ENCODE peak calls at places on chromosomes 7 and 10, in six cellular contexts. R is ovary; I is heart right ventricle; D is CD4-positive, alpha-beta T cell; L is AG04450; W is psoas muscle. H is an unnamed sample. For H3K27me3, the result is how much of the 10 kb centered on the place peaks cover.

GRCh38 chr7:54969190-54969967 is 49.4 kb upstream of the EGFR start:
- DNase-seq in R (no peak), I (no peak), D (no peak), L (no peak), W (no peak), H (no peak)

GRCh38 chr10:63719174-63719856 is 198.1 kb downstream of the REEP3 start:
- DNase-seq in R (no peak), I (no peak), D (no peak), L (no peak), W (no peak), H (no peak)

GRCh38 chr7:78510580-78511188 is 712.1 kb downstream of the PHTF2 start:
- DNase-seq in R (no peak), I (no peak), D (no peak), L (peak), W (no peak), H (no peak)

GRCh38 chr10:61754553-61755540 is 92.1 kb downstream of the CABCOCO1 start:
- DNase-seq in R (no peak), I (no peak), D (no peak), L (no peak), W (no peak), H (no peak)

GRCh38 chr10:92290076-92290836 is 622 bp downstream of the CPEB3 start:
- DNase-seq in R (peak), I (no peak), D (no peak), L (no peak), W (peak), H (no peak)

GRCh38 chr10:16673443-16673842 is 143.8 kb downstream of the RSU1 start:
- DNase-seq in R (no peak), I (no peak), D (no peak), L (no peak), W (no peak), H (no peak)

GRCh38 chr7:142319970-142320369 is 62.1 kb upstream of the PRSS58 start:
- DNase-seq in R (no peak), I (no peak), D (peak), L (no peak), W (no peak), H (no peak)

GRCh38 chr7:50665403-50666123 is 100.4 kb upstream of the DDC start:
- DNase-seq in R (no peak), I (no peak), D (no peak), L (no peak), W (no peak), H (no peak)

GRCh38 chr10:61634711-61635110 is 28.0 kb upstream of the CABCOCO1 start:
- DNase-seq in R (no peak), I (no peak), D (no peak), L (no peak), W (no peak), H (no peak)

GRCh38 chr10:63603709-63604445 is 82.7 kb downstream of the REEP3 start:
- DNase-seq in R (no peak), I (no peak), D (no peak), L (peak), W (no peak), H (no peak)

GRCh38 chr7:1510780-1511154 is 6.6 kb upstream of the INTS1 start:
- DNase-seq in R (no peak), I (no peak), D (no peak), L (no peak), W (no peak), H (no peak)

GRCh38 chr7:99005776-99006175 is 127.4 kb downstream of the TRRAP start:
- DNase-seq in R (no peak), I (no peak), D (no peak), L (no peak), W (no peak), H (no peak)

GRCh38 chr10:61031341-61031740 is 87.4 kb upstream of the RHOBTB1 start:
- DNase-seq in R (no peak), I (no peak), D (no peak), L (no peak), W (no peak), H (no peak)

GRCh38 chr10:32582946-32583345 is 137.0 kb downstream of the CCDC7 start:
- DNase-seq in R (no peak), I (no peak), D (no peak), L (no peak), W (no peak), H (no peak)

GRCh38 chr7:74466196-74466813 is 12.6 kb downstream of the GTF2IRD1 start:
- DNase-seq in R (no peak), I (peak), D (no peak), L (no peak), W (peak), H (no peak)

GRCh38 chr10:85565381-85565780 is 801.2 kb downstream of the GRID1 start:
- DNase-seq in R (no peak), I (no peak), D (no peak), L (no peak), W (no peak), H (no peak)

GRCh38 chr7:81264116-81264515 is 345.3 kb upstream of the SEMA3C start:
- DNase-seq in R (no peak), I (no peak), D (no peak), L (no peak), W (no peak), H (peak)

GRCh38 chr10:132861884-132862461 is 76.0 kb upstream of the NKX6-2 start:
- DNase-seq in R (peak), I (peak), D (no peak), L (no peak), W (peak), H (no peak)

GRCh38 chr7:144001543-144001942 is 1.4 kb downstream of the OR6B1 start:
- DNase-seq in R (no peak), I (no peak), D (no peak), L (no peak), W (no peak), H (no peak)

GRCh38 chr10:58513189-58514101 is 773 bp downstream of the BICC1 start:
- DNase-seq in R (peak), I (peak), D (no peak), L (peak), W (peak), H (no peak)

GRCh38 chr10:59362184-59362966 is at the start of gene FAM13C:
- DNase-seq in R (peak), I (peak), D (no peak), L (no peak), W (peak), H (no peak)

GRCh38 chr10:79923145-79923544 is 25.8 kb downstream of the SFTPD start:
- DNase-seq in R (no peak), I (no peak), D (no peak), L (no peak), W (no peak), H (no peak)

GRCh38 chr7:77450054-77450453 is 33.9 kb upstream of the GSAP start:
- DNase-seq in R (no peak), I (no peak), D (no peak), L (no peak), W (no peak), H (no peak)

GRCh38 chr10:45058580-45058979 is 57.9 kb downstream of the ZNF22 start:
- DNase-seq in R (no peak), I (no peak), D (no peak), L (no peak), W (no peak), H (no peak)

GRCh38 chr10:97179731-97180366 is 5.9 kb downstream of the SLIT1 start:
- DNase-seq in R (no peak), I (no peak), D (no peak), L (no peak), W (no peak), H (no peak)

GRCh38 chr10:97180367-97180763 is 5.4 kb downstream of the SLIT1 start:
- DNase-seq in R (no peak), I (no peak), D (no peak), L (no peak), W (no peak), H (no peak)

GRCh38 chr10:97180986-97181385 is 4.8 kb downstream of the SLIT1 start:
- DNase-seq in R (no peak), I (no peak), D (no peak), L (no peak), W (no peak), H (no peak)

GRCh38 chr10:97178074-97178473 is 7.7 kb downstream of the SLIT1 start:
- DNase-seq in R (no peak), I (no peak), D (no peak), L (no peak), W (no peak), H (no peak)

GRCh38 chr10:97179311-97179710 is 6.4 kb downstream of the SLIT1 start:
- DNase-seq in R (no peak), I (no peak), D (no peak), L (no peak), W (no peak), H (no peak)
- H3K27me3 ChIP-seq in R (under half), I (half or more), D (under half), L (half or more), W (under half), H (half or more)

GRCh38 chr7:44325181-44325671 is at the start of gene CAMK2B:
- DNase-seq in R (no peak), I (no peak), D (no peak), L (no peak), W (no peak), H (no peak)
- H3K27me3 ChIP-seq in R (under half), I (under half), D (under half), L (half or more), W (under half), H (under half)

DNA sequence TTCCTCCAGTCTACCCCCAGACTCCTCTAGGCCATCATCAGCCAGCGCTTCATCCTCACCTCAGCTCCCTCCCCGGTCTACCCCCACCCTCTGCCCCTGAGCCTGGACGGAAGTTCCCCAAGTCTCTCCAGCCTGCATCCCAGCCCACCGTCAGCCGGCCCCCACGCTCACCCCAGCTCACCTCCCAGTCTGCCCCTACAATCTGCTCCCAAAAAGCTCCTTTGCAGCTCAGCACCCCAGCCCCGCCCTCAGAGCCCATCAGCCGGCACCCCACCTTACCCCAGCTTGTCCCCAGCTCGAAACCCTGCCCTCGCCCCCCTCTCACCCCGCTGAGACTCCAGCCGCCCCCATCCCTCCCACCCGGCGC is 322 bp upstream of the RAMP3 start:
- DNase-seq in R (no peak), I (no peak), D (no peak), L (no peak), W (no peak), H (no peak)
- H3K27me3 ChIP-seq in R (under half), I (under half), D (under half), L (under half), W (under half), H (under half)

GRCh38 chr10:13973742-13974141 is 357.0 kb downstream of the FRMD4A start:
- DNase-seq in R (no peak), I (no peak), D (no peak), L (no peak), W (no peak), H (no peak)
- H3K27me3 ChIP-seq in R (under half), I (under half), D (under half), L (under half), W (under half), H (under half)

DNA sequence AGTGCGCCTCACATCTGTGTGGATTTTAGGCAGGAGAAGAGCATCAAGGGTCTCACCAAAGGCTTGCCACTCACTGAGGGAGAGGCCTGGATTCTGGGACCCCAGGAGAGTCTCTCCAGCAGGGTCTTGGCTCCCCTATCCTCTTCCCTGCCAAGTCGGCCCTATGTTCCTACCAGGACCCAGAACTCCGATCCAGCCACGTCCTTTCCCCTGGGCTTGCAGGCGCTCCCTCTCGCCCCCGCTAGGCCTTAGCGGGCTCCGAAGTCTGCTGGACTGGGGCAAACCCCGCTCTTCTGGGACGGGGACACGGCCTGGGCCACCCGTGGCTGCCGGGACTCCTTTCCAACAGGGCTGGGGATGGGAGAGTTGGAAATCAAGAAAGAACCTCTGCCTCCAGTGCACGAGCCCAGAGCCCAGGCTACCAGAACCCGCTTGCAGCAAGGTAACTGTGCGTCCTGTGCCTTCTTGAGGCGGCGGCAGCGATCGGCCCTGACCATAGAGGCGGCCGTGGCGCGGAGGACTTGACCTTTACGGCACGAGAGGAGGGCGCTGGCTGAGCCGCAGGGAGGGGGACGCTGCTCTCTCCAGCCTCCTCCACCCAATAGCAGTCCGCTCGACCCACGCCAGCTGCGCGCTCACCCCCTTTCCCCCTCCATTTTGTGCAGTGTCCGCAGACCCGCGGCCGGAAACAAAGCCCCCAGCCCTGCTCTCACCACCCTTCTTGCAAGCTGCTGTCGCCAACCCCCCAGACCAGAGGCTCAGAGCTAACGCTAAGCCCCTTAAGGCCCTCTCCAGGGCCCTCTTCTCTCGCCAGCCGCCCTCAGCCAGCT is 6.9 kb upstream of the HOXA11 start:
- DNase-seq in R (no peak), I (no peak), D (no peak), L (no peak), W (peak), H (no peak)
- H3K27me3 ChIP-seq in R (under half), I (half or more), D (half or more), L (half or more), W (under half), H (half or more)

H was measured in keratinocyte.